ENCODE peak calls at places on chromosomes 5 and 9, in ten cellular contexts. Z, E, D, I, Y, U, T, L, B and V are unnamed samples. For H3K4me1, the result is how much of the 10 kb centered on the place peaks cover.

GRCh38 chr9:99101812-99102211 is 3.1 kb upstream of the TGFBR1 start:
- DNase-seq in L (no peak), T (no peak), I (no peak), U (no peak), D (no peak), Z (no peak), Y (no peak), E (no peak), B (no peak), V (no peak)

GRCh38 chr5:72110401-72111013 is 3.2 kb downstream of the MAP1B start:
- DNase-seq in E (peak), U (no peak), T (no peak), B (no peak), L (no peak), Z (peak), I (no peak), Y (peak), D (no peak), V (no peak)

GRCh38 chr5:58114324-58114723 is 345.6 kb downstream of the PLK2 start:
- DNase-seq in E (no peak), B (no peak), D (no peak), T (no peak), Y (peak), U (no peak), L (no peak), I (no peak), Z (no peak), V (no peak)

GRCh38 chr5:74316064-74316586 is 324.4 kb downstream of the ENC1 start:
- DNase-seq in D (peak), T (no peak), B (no peak), Y (peak), Z (peak), U (peak), L (no peak), E (no peak), I (peak), V (no peak)

GRCh38 chr5:172618574-172619365 is 22.3 kb upstream of the NEURL1B start:
- DNase-seq in U (no peak), I (no peak), T (no peak), Y (no peak), B (no peak), E (no peak), L (no peak), D (no peak), Z (no peak), V (no peak)

GRCh38 chr9:124412228-124412575 is 3.0 kb downstream of the PSMB7 start:
- DNase-seq in D (no peak), L (no peak), Z (no peak), Y (no peak), B (no peak), U (no peak), T (no peak), E (no peak), I (no peak), V (no peak)

GRCh38 chr9:76292658-76293057 is 101.6 kb downstream of the RFK start:
- DNase-seq in Z (no peak), D (no peak), E (no peak), L (no peak), T (no peak), B (no peak), U (no peak), I (no peak), Y (no peak), V (no peak)

GRCh38 chr5:32522429-32523143 is 62.8 kb upstream of the SUB1 start:
- DNase-seq in Z (no peak), L (no peak), E (no peak), B (peak), T (peak), U (no peak), D (no peak), Y (peak), I (peak), V (peak)

GRCh38 chr5:124651663-124652513 is 94.6 kb downstream of the ZNF608 start:
- DNase-seq in D (peak), U (peak), B (peak), Z (peak), I (peak), L (peak), Y (peak), E (peak), T (peak), V (no peak)

GRCh38 chr5:129382921-129383672 is 77.0 kb upstream of the ADAMTS19 start:
- DNase-seq in E (no peak), B (no peak), U (no peak), L (no peak), I (no peak), Z (no peak), D (no peak), T (no peak), Y (peak), V (no peak)

GRCh38 chr5:67341478-67341877 is 144.9 kb upstream of the CD180 start:
- DNase-seq in E (no peak), D (no peak), L (no peak), I (no peak), T (no peak), U (no peak), B (no peak), Y (no peak), Z (no peak), V (no peak)

GRCh38 chr5:137254153-137254552 is 245.0 kb downstream of the SPOCK1 start:
- DNase-seq in U (no peak), L (no peak), T (no peak), Y (peak), Z (no peak), I (no peak), D (no peak), B (no peak), E (no peak), V (no peak)

GRCh38 chr9:4864234-4864661 is 71.5 kb downstream of the RCL1 start:
- DNase-seq in I (peak), U (no peak), D (no peak), T (no peak), B (no peak), E (peak), L (no peak), Z (no peak), Y (no peak), V (no peak)

GRCh38 chr9:684055-684949 is 157.2 kb upstream of the DMRT1 start:
- DNase-seq in D (no peak), B (no peak), E (peak), L (no peak), Z (peak), T (no peak), Y (peak), U (no peak), I (no peak), V (no peak)

GRCh38 chr9:106075991-106076390 is 381.6 kb downstream of the TMEM38B start:
- DNase-seq in U (no peak), Z (no peak), Y (peak), I (no peak), E (no peak), L (no peak), D (no peak), B (no peak), T (no peak), V (no peak)

GRCh38 chr5:19837536-19838179 is 150.3 kb downstream of the CDH18 start:
- DNase-seq in E (no peak), L (no peak), U (no peak), T (no peak), Z (no peak), B (no peak), D (no peak), Y (no peak), I (no peak), V (no peak)

GRCh38 chr5:153959134-153959957 is 79.4 kb downstream of the FAM114A2 start:
- DNase-seq in U (no peak), D (no peak), Z (peak), E (peak), L (no peak), I (no peak), T (no peak), B (no peak), Y (peak), V (no peak)

GRCh38 chr5:178201927-178202235 is 2.5 kb upstream of the HNRNPAB start:
- DNase-seq in Y (no peak), I (no peak), Z (no peak), T (no peak), B (no peak), E (no peak), D (no peak), L (no peak), U (peak), V (no peak)

GRCh38 chr9:6676254-6676928 is 30.9 kb upstream of the GLDC start:
- DNase-seq in E (no peak), B (no peak), Y (no peak), L (no peak), Z (no peak), I (no peak), T (no peak), D (no peak), U (no peak), V (no peak)

GRCh38 chr5:168648576-168648975 is 69.4 kb upstream of the PANK3 start:
- DNase-seq in E (no peak), Y (no peak), L (peak), B (no peak), I (no peak), Z (no peak), U (no peak), T (no peak), D (no peak), V (no peak)

GRCh38 chr5:106376522-106376921 is 1294.2 kb downstream of the EFNA5 start:
- DNase-seq in T (no peak), D (no peak), L (no peak), I (no peak), B (no peak), E (no peak), U (no peak), Z (no peak), Y (peak), V (no peak)

GRCh38 chr5:151038292-151038745 is 17.9 kb downstream of the GPX3 start:
- DNase-seq in L (no peak), Y (no peak), D (no peak), B (no peak), E (no peak), Z (no peak), U (no peak), I (no peak), T (no peak), V (no peak)

GRCh38 chr5:52783226-52783959 is 4.3 kb upstream of the ITGA1 start:
- DNase-seq in U (no peak), B (no peak), L (peak), Z (no peak), T (no peak), I (no peak), Y (no peak), D (no peak), E (no peak), V (no peak)

GRCh38 chr5:140107312-140108092 is 6.4 kb upstream of the PURA start:
- DNase-seq in E (peak), B (peak), Z (peak), D (peak), Y (peak), U (peak), T (peak), L (peak), I (peak), V (peak)
- TF ChIP-seq CTCF in E (no peak), B (no peak), Z (peak), D (peak), Y (peak), U (peak), T (peak), L (peak), I (no peak), V (peak)

GRCh38 chr5:149220750-149221149 is 50.9 kb upstream of the AFAP1L1 start:
- DNase-seq in B (no peak), D (no peak), E (no peak), L (no peak), T (no peak), U (peak), I (no peak), Z (no peak), Y (no peak), V (no peak)

GRCh38 chr5:149221326-149221725 is 50.3 kb upstream of the AFAP1L1 start:
- DNase-seq in L (no peak), I (no peak), E (no peak), Z (no peak), B (no peak), Y (peak), U (peak), T (no peak), D (no peak), V (no peak)

GRCh38 chr5:149224282-149224681 is 47.4 kb upstream of the AFAP1L1 start:
- DNase-seq in D (no peak), I (no peak), B (no peak), Z (no peak), E (no peak), U (no peak), L (no peak), Y (no peak), T (peak), V (no peak)

GRCh38 chr5:149221731-149222342 is 49.8 kb upstream of the AFAP1L1 start:
- DNase-seq in E (no peak), U (no peak), D (no peak), L (no peak), T (no peak), I (no peak), Z (no peak), B (no peak), Y (peak), V (no peak)

DNA sequence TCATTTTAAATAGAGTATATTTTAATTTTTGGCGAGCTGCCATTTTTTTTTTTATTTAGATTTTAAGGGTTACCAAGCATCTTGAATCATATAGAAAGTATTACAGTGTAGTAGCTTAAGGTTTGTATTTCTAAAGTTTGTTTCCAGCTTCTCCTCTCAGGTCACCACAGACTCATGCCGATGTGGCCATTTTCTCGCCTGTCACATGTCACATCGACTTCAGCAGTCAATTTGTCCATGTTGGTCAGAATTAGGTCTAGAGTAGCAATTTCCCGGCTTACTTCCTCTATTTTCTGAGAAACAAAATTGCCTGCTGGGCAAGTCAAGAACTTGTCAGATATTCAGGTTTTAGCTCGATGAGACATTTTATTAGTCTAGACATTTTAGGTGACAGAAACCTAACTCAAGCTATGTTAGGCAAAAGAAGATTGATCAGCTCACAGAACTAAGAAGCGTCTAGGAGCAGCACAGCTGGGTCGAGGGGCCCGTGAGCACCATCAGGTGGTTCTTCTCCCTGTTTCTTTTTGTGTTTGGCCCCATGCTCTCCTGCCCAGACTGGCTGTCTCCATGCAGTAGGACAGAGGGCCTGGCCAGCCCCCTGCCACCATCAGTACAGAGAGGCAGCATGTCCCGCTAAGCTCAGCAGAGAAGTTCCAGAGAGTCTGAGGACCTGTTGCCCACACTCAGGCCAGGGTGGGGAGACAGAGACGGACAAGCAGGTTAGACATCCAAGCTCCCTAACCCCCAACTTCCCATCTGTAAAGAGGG is 48.4 kb upstream of the AFAP1L1 start:
- DNase-seq in D (no peak), U (no peak), I (no peak), Z (no peak), B (no peak), L (no peak), Y (no peak), T (no peak), E (no peak), V (no peak)
- H3K4me1 ChIP-seq in D (under half), U (under half), I (under half), Z (under half), B (under half), L (under half), Y (under half), T (under half), E (under half), V (under half)

DNA sequence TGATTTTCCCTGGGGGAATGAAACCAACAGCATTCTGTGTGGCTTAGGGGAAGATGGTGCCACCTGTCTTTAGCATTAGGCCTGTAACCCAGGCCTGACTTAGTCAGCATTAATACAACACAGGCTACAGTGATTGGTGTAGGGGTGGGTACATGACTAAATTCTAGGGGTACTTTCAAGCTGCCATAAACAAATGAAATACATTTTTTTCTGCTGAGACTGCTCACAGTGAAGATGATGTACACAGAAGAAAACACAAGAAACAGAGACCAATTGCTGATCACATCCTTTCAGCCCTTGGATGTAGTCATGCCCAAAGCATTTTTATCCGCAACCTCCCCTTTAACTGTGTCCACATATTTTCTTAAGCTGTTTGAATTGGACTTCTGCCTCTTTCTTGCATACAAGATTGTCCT is 527.2 kb downstream of the KCTD16 start:
- DNase-seq in Y (peak), Z (no peak), T (no peak), U (no peak), D (no peak), I (no peak), E (peak), L (no peak), B (no peak), V (no peak)
- TF ChIP-seq CTCF in Y (no peak), Z (no peak), T (no peak), U (no peak), D (no peak), I (no peak), E (peak), L (no peak), B (no peak), V (no peak)

GRCh38 chr5:180815241-180816031 is 12.8 kb upstream of the MGAT1 start:
- DNase-seq in I (no peak), Z (no peak), L (no peak), B (no peak), Y (no peak), E (no peak), T (peak), D (no peak), U (no peak), V (no peak)
- H3K4me1 ChIP-seq in I (under half), Z (under half), L (under half), B (under half), Y (under half), E (under half), T (under half), D (half or more), U (half or more), V (under half)

GRCh38 chr9:33101104-33101951 is 24.9 kb upstream of the SMU1 start:
- DNase-seq in I (no peak), T (no peak), E (no peak), D (peak), Z (no peak), L (no peak), U (no peak), Y (peak), B (no peak), V (no peak)
- TF ChIP-seq CTCF in I (no peak), T (no peak), E (no peak), D (no peak), Z (no peak), L (no peak), U (no peak), Y (no peak), B (no peak), V (no peak)

GRCh38 chr5:134568339-134568700 is 42.9 kb downstream of the JADE2 start:
- DNase-seq in L (no peak), D (no peak), Y (no peak), B (no peak), E (no peak), T (no peak), Z (no peak), U (no peak), I (no peak), V (no peak)

GRCh38 chr5:134567651-134568338 is 42.3 kb downstream of the JADE2 start:
- DNase-seq in Z (no peak), D (no peak), L (no peak), B (peak), U (no peak), Y (peak), E (no peak), I (peak), T (no peak), V (no peak)

GRCh38 chr5:134564396-134564795 is 38.9 kb downstream of the JADE2 start:
- DNase-seq in Z (no peak), E (no peak), Y (no peak), L (no peak), B (no peak), D (no peak), T (no peak), U (no peak), I (no peak), V (no peak)

GRCh38 chr5:134566741-134567221 is 41.3 kb downstream of the JADE2 start:
- DNase-seq in Y (no peak), I (no peak), D (no peak), E (no peak), B (no peak), T (no peak), Z (no peak), L (no peak), U (no peak), V (no peak)

GRCh38 chr5:134566181-134566740 is 40.8 kb downstream of the JADE2 start:
- DNase-seq in E (no peak), T (no peak), D (no peak), B (no peak), Y (no peak), I (no peak), U (no peak), Z (no peak), L (no peak), V (no peak)
- H3K4me1 ChIP-seq in E (under half), T (under half), D (under half), B (under half), Y (under half), I (under half), U (under half), Z (under half), L (under half), V (under half)

GRCh38 chr5:126915496-126915895 is 114.9 kb downstream of the MARCHF3 start:
- DNase-seq in Y (no peak), U (no peak), T (no peak), B (no peak), Z (no peak), D (no peak), L (no peak), E (no peak), I (no peak), V (no peak)

GRCh38 chr5:126918624-126918957 is 111.8 kb downstream of the MARCHF3 start:
- DNase-seq in Y (no peak), D (no peak), L (no peak), T (no peak), B (no peak), U (no peak), E (no peak), Z (no peak), I (no peak), V (no peak)

GRCh38 chr5:126920291-126920690 is 110.1 kb downstream of the MARCHF3 start:
- DNase-seq in D (no peak), L (no peak), T (peak), E (no peak), U (no peak), B (no peak), I (no peak), Z (no peak), Y (peak), V (no peak)

GRCh38 chr5:126919566-126919965 is 110.8 kb downstream of the MARCHF3 start:
- DNase-seq in B (peak), Z (no peak), Y (no peak), L (no peak), I (no peak), D (no peak), T (peak), U (no peak), E (no peak), V (no peak)

DNA sequence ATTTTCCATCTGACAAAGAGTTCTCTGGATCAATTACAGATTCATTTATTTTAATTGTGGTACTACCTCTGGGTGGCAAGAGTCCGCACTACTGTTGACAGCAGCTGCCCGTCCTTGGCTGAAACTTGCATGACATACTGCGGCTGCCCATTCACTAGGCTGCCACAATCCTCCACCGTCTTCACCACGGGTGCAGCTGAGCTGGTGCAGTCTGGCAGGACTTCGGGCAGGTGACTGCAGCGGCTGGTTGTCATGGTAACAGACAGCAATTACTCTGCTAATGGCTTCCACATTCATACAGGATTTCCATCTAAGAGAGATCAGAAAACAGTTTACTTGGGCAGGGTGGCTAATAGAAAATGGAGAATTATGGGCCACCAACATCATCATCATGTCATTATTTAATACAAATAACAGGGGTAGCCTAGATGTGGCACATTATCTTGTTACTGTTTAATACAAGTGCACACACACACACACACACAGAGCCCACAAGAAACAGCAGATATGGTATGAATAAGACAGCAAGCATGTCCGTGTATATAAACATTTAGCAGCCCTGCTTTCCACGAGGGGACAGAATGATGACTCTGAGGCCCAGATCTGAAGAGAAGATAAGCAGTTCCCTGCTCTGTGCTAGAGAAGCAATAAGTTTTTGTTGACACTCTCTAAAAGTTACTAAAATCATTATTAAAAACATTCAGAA is 112.3 kb downstream of the MARCHF3 start:
- DNase-seq in B (no peak), E (peak), D (peak), I (no peak), T (no peak), U (no peak), L (no peak), Y (peak), Z (peak), V (no peak)
- TF ChIP-seq CTCF in B (no peak), E (no peak), D (no peak), I (no peak), T (no peak), U (no peak), L (no peak), Y (no peak), Z (no peak), V (no peak)